ENCODE peak calls at places on chromosomes 2 and 18, in nine cellular contexts. M is K562, C is esophagus muscularis mucosa, Q is endothelial cell of umbilical vein, W is breast epithelium, H is stomach, J is HL-60, E is spleen, O is transverse colon. S is an unnamed sample.

GRCh38 chr2:40243581-40243980 is 208.3 kb downstream of the SLC8A1 start:
- DNase-seq in M (no peak), C (no peak), Q (no peak), W (no peak), H (no peak), J (no peak), E (no peak), O (no peak), S (no peak)

GRCh38 chr2:40325111-40325510 is 126.8 kb downstream of the SLC8A1 start:
- DNase-seq in M (no peak), C (no peak), Q (peak; percentile 26), W (no peak), H (no peak), J (no peak), E (no peak), O (no peak), S (no peak)

GRCh38 chr2:230323385-230324106 is 3.4 kb upstream of the SP140L start:
- DNase-seq in M (peak; percentile 86), C (peak; percentile 68), Q (no peak), W (no peak), H (no peak), J (no peak), E (peak; percentile 72), O (no peak), S (no peak)

GRCh38 chr2:76953733-76954347 is 568.3 kb downstream of the LRRTM4 start:
- DNase-seq in M (peak; percentile 2), C (no peak), Q (peak; percentile 62), W (no peak), H (no peak), J (peak; percentile 3), E (no peak), O (peak; percentile 10), S (peak; percentile 35)

GRCh38 chr2:77512521-77512920 is 9.7 kb downstream of the LRRTM4 start:
- DNase-seq in M (no peak), C (no peak), Q (no peak), W (no peak), H (no peak), J (no peak), E (no peak), O (no peak), S (no peak)

GRCh38 chr18:67232406-67232805 is 284.1 kb downstream of the DSEL start:
- DNase-seq in M (no peak), C (no peak), Q (peak; percentile 96), W (no peak), H (no peak), J (no peak), E (no peak), O (no peak), S (no peak)

GRCh38 chr2:148922776-148923175 is 47.7 kb downstream of the KIF5C start:
- DNase-seq in M (no peak), C (peak; percentile 85), Q (no peak), W (peak; percentile 59), H (no peak), J (no peak), E (no peak), O (no peak), S (peak; percentile 13)

GRCh38 chr2:20542761-20543578 is 96.1 kb downstream of the RHOB start:
- DNase-seq in M (no peak), C (no peak), Q (no peak), W (no peak), H (no peak), J (no peak), E (peak; percentile 47), O (no peak), S (no peak)

GRCh38 chr2:17747684-17748452 is 5.7 kb downstream of the SMC6 start:
- DNase-seq in M (peak; percentile 13), C (no peak), Q (no peak), W (no peak), H (no peak), J (no peak), E (no peak), O (no peak), S (no peak)

GRCh38 chr2:207848545-207848928 is 78.8 kb upstream of the FZD5 start:
- DNase-seq in M (no peak), C (no peak), Q (no peak), W (no peak), H (no peak), J (no peak), E (no peak), O (no peak), S (peak; percentile 47)

GRCh38 chr2:207849443-207849842 is 79.7 kb upstream of the FZD5 start:
- DNase-seq in M (no peak), C (no peak), Q (no peak), W (no peak), H (no peak), J (no peak), E (no peak), O (no peak), S (no peak)

GRCh38 chr2:207847098-207847806 is 77.5 kb upstream of the FZD5 start:
- DNase-seq in M (no peak), C (no peak), Q (peak; percentile 11), W (no peak), H (no peak), J (no peak), E (no peak), O (no peak), S (no peak)

GRCh38 chr2:207845202-207845864 is 75.6 kb upstream of the FZD5 start:
- DNase-seq in M (no peak), C (no peak), Q (no peak), W (no peak), H (no peak), J (no peak), E (no peak), O (no peak), S (no peak)

GRCh38 chr2:207847807-207848544 is 78.3 kb upstream of the FZD5 start:
- DNase-seq in M (no peak), C (no peak), Q (peak; percentile 97), W (peak; percentile 44), H (peak; percentile 86), J (no peak), E (no peak), O (peak; percentile 75), S (peak; percentile 86)
- TF ChIP-seq POLR2AphosphoS5 in M (no peak), C (peak; percentile 27), Q (peak; percentile 90), W (peak; percentile 20), H (peak; percentile 80), J (no peak), E (no peak), O (peak; percentile 50), S (peak; percentile 87)

GRCh38 chr2:15145919-15146318 is 415.2 kb downstream of the NBAS start:
- DNase-seq in M (no peak), C (no peak), Q (no peak), W (no peak), H (no peak), J (no peak), E (no peak), O (no peak), S (no peak)

GRCh38 chr2:15141211-15141610 is 419.9 kb downstream of the NBAS start:
- DNase-seq in M (no peak), C (no peak), Q (no peak), W (no peak), H (no peak), J (no peak), E (no peak), O (no peak), S (no peak)

GRCh38 chr2:15145046-15145817 is 415.9 kb downstream of the NBAS start:
- DNase-seq in M (no peak), C (no peak), Q (no peak), W (no peak), H (no peak), J (no peak), E (no peak), O (no peak), S (no peak)

GRCh38 chr2:15146960-15147359 is 414.2 kb downstream of the NBAS start:
- DNase-seq in M (no peak), C (no peak), Q (no peak), W (no peak), H (no peak), J (no peak), E (no peak), O (no peak), S (no peak)

DNA sequence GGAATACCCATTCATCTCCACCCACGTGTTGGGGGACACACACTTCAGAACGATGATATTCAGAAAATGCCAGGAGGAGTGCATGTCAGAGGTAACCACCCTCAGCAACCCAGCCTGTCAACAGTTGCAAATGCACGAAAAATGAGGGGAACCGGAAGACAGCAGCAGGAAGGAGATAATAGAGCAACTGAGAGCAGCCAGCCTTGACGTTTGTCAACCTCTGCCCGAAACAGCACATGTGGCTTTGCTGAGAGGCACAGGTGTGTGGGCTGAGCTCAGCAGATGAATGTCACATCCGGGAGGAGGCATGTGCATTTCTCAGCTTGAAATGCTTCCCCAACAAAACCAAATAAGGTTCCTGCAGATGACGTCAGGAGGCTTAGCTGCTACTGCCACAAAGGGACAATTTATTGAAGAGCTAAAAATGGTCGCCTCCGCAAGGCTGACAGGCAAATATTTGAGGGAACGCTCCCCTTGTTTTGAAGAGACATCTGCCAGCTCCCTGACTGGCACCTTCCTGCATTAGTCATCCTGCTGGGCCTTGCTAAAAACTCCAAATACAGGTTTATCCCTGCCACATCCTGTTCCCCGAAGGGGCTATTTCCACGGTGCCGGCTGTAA is 419.0 kb downstream of the NBAS start:
- DNase-seq in M (no peak), C (no peak), Q (no peak), W (peak; percentile 20), H (no peak), J (no peak), E (peak; percentile 83), O (peak; percentile 17), S (peak; percentile 12)
- TF ChIP-seq POLR2AphosphoS5 in M (no peak), C (no peak), Q (no peak), W (no peak), H (no peak), J (no peak), E (peak; percentile 57), O (no peak), S (no peak)

GRCh38 chr2:64918220-64918886 is 70.8 kb upstream of the SLC1A4 start:
- DNase-seq in M (no peak), C (no peak), Q (no peak), W (no peak), H (no peak), J (no peak), E (no peak), O (no peak), S (no peak)

GRCh38 chr2:64913357-64913869 is 75.8 kb upstream of the SLC1A4 start:
- DNase-seq in M (peak; percentile 31), C (no peak), Q (no peak), W (no peak), H (peak; percentile 35), J (no peak), E (no peak), O (peak; percentile 52), S (no peak)

GRCh38 chr2:64914247-64914646 is 75.0 kb upstream of the SLC1A4 start:
- DNase-seq in M (no peak), C (no peak), Q (no peak), W (no peak), H (no peak), J (no peak), E (no peak), O (no peak), S (no peak)

GRCh38 chr2:64915510-64915900 is 73.7 kb upstream of the SLC1A4 start:
- DNase-seq in M (no peak), C (no peak), Q (no peak), W (no peak), H (no peak), J (no peak), E (no peak), O (no peak), S (no peak)

GRCh38 chr2:64914735-64915509 is 74.3 kb upstream of the SLC1A4 start:
- DNase-seq in M (peak; percentile 21), C (no peak), Q (no peak), W (no peak), H (no peak), J (no peak), E (no peak), O (no peak), S (no peak)
- TF ChIP-seq POLR2AphosphoS5 in M (peak; percentile 38), C (no peak), Q (no peak), W (no peak), H (no peak), J (peak; percentile 78), E (no peak), O (no peak), S (no peak)

GRCh38 chr2:26514045-26514444 is 36.1 kb upstream of the OTOF start:
- DNase-seq in M (no peak), C (no peak), Q (no peak), W (no peak), H (no peak), J (no peak), E (peak; percentile 68), O (no peak), S (no peak)
- TF ChIP-seq POLR2AphosphoS5 in M (no peak), C (no peak), Q (no peak), W (no peak), H (no peak), J (no peak), E (no peak), O (no peak), S (no peak)

S was measured in prostate gland.